ENCODE peak calls at places on chromosomes 13 and 19, in ten cellular contexts. One of them, this sample, is unnamed.

GRCh38 chr13:41652735-41653361 is 195.5 kb downstream of the RGCC start:
- DNase-seq in stimulated activated CD4-positive, alpha-beta T cell treated with anti-CD3 and anti-CD28 coated beads, Interleukin-12 subunit alpha, Interleukin-12 subunit beta, amount 100 ng/mL, for 24 hours: no peak
- DNase-seq in activated naive CD8-positive, alpha-beta T cell treated with anti-CD3 and anti-CD28 coated beads, Interleukin-2, amount 50 U/mL, for 24 hours: peak
- DNase-seq in HuH-7.5: no peak
- DNase-seq in ELR: peak
- DNase-seq in iPS DF 6.9: no peak
- DNase-seq in PC-3: peak
- DNase-seq in NCI-H2081: no peak
- DNase-seq in ureter: no peak
- DNase-seq in activated naive CD4-positive, alpha-beta T cell: no peak
- DNase-seq in this sample: peak

GRCh38 chr19:17530586-17530985 is 19.1 kb downstream of the PGLS start:
- DNase-seq in stimulated activated CD4-positive, alpha-beta T cell treated with anti-CD3 and anti-CD28 coated beads, Interleukin-12 subunit alpha, Interleukin-12 subunit beta, amount 100 ng/mL, for 24 hours: no peak
- DNase-seq in activated naive CD8-positive, alpha-beta T cell treated with anti-CD3 and anti-CD28 coated beads, Interleukin-2, amount 50 U/mL, for 24 hours: no peak
- DNase-seq in HuH-7.5: no peak
- DNase-seq in ELR: no peak
- DNase-seq in iPS DF 6.9: no peak
- DNase-seq in PC-3: no peak
- DNase-seq in NCI-H2081: no peak
- DNase-seq in ureter: no peak
- DNase-seq in activated naive CD4-positive, alpha-beta T cell: no peak
- DNase-seq in this sample: no peak

GRCh38 chr19:55113570-55114039 is 3.8 kb downstream of the PPP1R12C start:
- DNase-seq in stimulated activated CD4-positive, alpha-beta T cell treated with anti-CD3 and anti-CD28 coated beads, Interleukin-12 subunit alpha, Interleukin-12 subunit beta, amount 100 ng/mL, for 24 hours: no peak
- DNase-seq in activated naive CD8-positive, alpha-beta T cell treated with anti-CD3 and anti-CD28 coated beads, Interleukin-2, amount 50 U/mL, for 24 hours: no peak
- DNase-seq in HuH-7.5: peak
- DNase-seq in ELR: peak
- DNase-seq in iPS DF 6.9: no peak
- DNase-seq in PC-3: no peak
- DNase-seq in NCI-H2081: no peak
- DNase-seq in ureter: peak
- DNase-seq in activated naive CD4-positive, alpha-beta T cell: no peak
- DNase-seq in this sample: no peak

GRCh38 chr13:39945226-39945625 is 289.8 kb downstream of the COG6 start:
- DNase-seq in stimulated activated CD4-positive, alpha-beta T cell treated with anti-CD3 and anti-CD28 coated beads, Interleukin-12 subunit alpha, Interleukin-12 subunit beta, amount 100 ng/mL, for 24 hours: no peak
- DNase-seq in activated naive CD8-positive, alpha-beta T cell treated with anti-CD3 and anti-CD28 coated beads, Interleukin-2, amount 50 U/mL, for 24 hours: no peak
- DNase-seq in HuH-7.5: no peak
- DNase-seq in ELR: no peak
- DNase-seq in iPS DF 6.9: no peak
- DNase-seq in PC-3: no peak
- DNase-seq in NCI-H2081: no peak
- DNase-seq in ureter: no peak
- DNase-seq in activated naive CD4-positive, alpha-beta T cell: no peak
- DNase-seq in this sample: peak

GRCh38 chr19:46385636-46386035 is 27.7 kb downstream of the CCDC8 start:
- DNase-seq in stimulated activated CD4-positive, alpha-beta T cell treated with anti-CD3 and anti-CD28 coated beads, Interleukin-12 subunit alpha, Interleukin-12 subunit beta, amount 100 ng/mL, for 24 hours: no peak
- DNase-seq in activated naive CD8-positive, alpha-beta T cell treated with anti-CD3 and anti-CD28 coated beads, Interleukin-2, amount 50 U/mL, for 24 hours: no peak
- DNase-seq in HuH-7.5: no peak
- DNase-seq in ELR: no peak
- DNase-seq in iPS DF 6.9: no peak
- DNase-seq in PC-3: no peak
- DNase-seq in NCI-H2081: no peak
- DNase-seq in ureter: no peak
- DNase-seq in activated naive CD4-positive, alpha-beta T cell: no peak
- DNase-seq in this sample: no peak

GRCh38 chr13:48573213-48573612 is 40.3 kb upstream of the RCBTB2 start:
- DNase-seq in stimulated activated CD4-positive, alpha-beta T cell treated with anti-CD3 and anti-CD28 coated beads, Interleukin-12 subunit alpha, Interleukin-12 subunit beta, amount 100 ng/mL, for 24 hours: no peak
- DNase-seq in activated naive CD8-positive, alpha-beta T cell treated with anti-CD3 and anti-CD28 coated beads, Interleukin-2, amount 50 U/mL, for 24 hours: no peak
- DNase-seq in HuH-7.5: no peak
- DNase-seq in ELR: no peak
- DNase-seq in iPS DF 6.9: no peak
- DNase-seq in PC-3: no peak
- DNase-seq in NCI-H2081: no peak
- DNase-seq in ureter: no peak
- DNase-seq in activated naive CD4-positive, alpha-beta T cell: no peak
- DNase-seq in this sample: no peak

GRCh38 chr13:99686944-99687382 is 185.7 kb downstream of the TM9SF2 start:
- DNase-seq in stimulated activated CD4-positive, alpha-beta T cell treated with anti-CD3 and anti-CD28 coated beads, Interleukin-12 subunit alpha, Interleukin-12 subunit beta, amount 100 ng/mL, for 24 hours: no peak
- DNase-seq in activated naive CD8-positive, alpha-beta T cell treated with anti-CD3 and anti-CD28 coated beads, Interleukin-2, amount 50 U/mL, for 24 hours: no peak
- DNase-seq in HuH-7.5: no peak
- DNase-seq in ELR: no peak
- DNase-seq in iPS DF 6.9: peak
- DNase-seq in PC-3: no peak
- DNase-seq in NCI-H2081: no peak
- DNase-seq in ureter: no peak
- DNase-seq in activated naive CD4-positive, alpha-beta T cell: no peak
- DNase-seq in this sample: no peak

GRCh38 chr13:30690282-30691188 is 44.8 kb upstream of the ALOX5AP start:
- DNase-seq in stimulated activated CD4-positive, alpha-beta T cell treated with anti-CD3 and anti-CD28 coated beads, Interleukin-12 subunit alpha, Interleukin-12 subunit beta, amount 100 ng/mL, for 24 hours: no peak
- DNase-seq in activated naive CD8-positive, alpha-beta T cell treated with anti-CD3 and anti-CD28 coated beads, Interleukin-2, amount 50 U/mL, for 24 hours: peak
- DNase-seq in HuH-7.5: no peak
- DNase-seq in ELR: peak
- DNase-seq in iPS DF 6.9: no peak
- DNase-seq in PC-3: peak
- DNase-seq in NCI-H2081: no peak
- DNase-seq in ureter: peak
- DNase-seq in activated naive CD4-positive, alpha-beta T cell: no peak
- DNase-seq in this sample: peak

GRCh38 chr19:41649827-41650226 is 23.0 kb upstream of the CEACAM4 start:
- DNase-seq in stimulated activated CD4-positive, alpha-beta T cell treated with anti-CD3 and anti-CD28 coated beads, Interleukin-12 subunit alpha, Interleukin-12 subunit beta, amount 100 ng/mL, for 24 hours: no peak
- DNase-seq in activated naive CD8-positive, alpha-beta T cell treated with anti-CD3 and anti-CD28 coated beads, Interleukin-2, amount 50 U/mL, for 24 hours: no peak
- DNase-seq in HuH-7.5: no peak
- DNase-seq in ELR: no peak
- DNase-seq in iPS DF 6.9: no peak
- DNase-seq in PC-3: peak
- DNase-seq in NCI-H2081: no peak
- DNase-seq in ureter: no peak
- DNase-seq in activated naive CD4-positive, alpha-beta T cell: no peak
- DNase-seq in this sample: peak

GRCh38 chr13:51040431-51040830 is 70.6 kb downstream of the C13orf42 start:
- DNase-seq in stimulated activated CD4-positive, alpha-beta T cell treated with anti-CD3 and anti-CD28 coated beads, Interleukin-12 subunit alpha, Interleukin-12 subunit beta, amount 100 ng/mL, for 24 hours: no peak
- DNase-seq in activated naive CD8-positive, alpha-beta T cell treated with anti-CD3 and anti-CD28 coated beads, Interleukin-2, amount 50 U/mL, for 24 hours: no peak
- DNase-seq in HuH-7.5: no peak
- DNase-seq in ELR: no peak
- DNase-seq in iPS DF 6.9: no peak
- DNase-seq in PC-3: no peak
- DNase-seq in NCI-H2081: no peak
- DNase-seq in ureter: no peak
- DNase-seq in activated naive CD4-positive, alpha-beta T cell: no peak
- DNase-seq in this sample: no peak

GRCh38 chr19:11239377-11240000 is at the start of gene ANGPTL8:
- DNase-seq in stimulated activated CD4-positive, alpha-beta T cell treated with anti-CD3 and anti-CD28 coated beads, Interleukin-12 subunit alpha, Interleukin-12 subunit beta, amount 100 ng/mL, for 24 hours: no peak
- DNase-seq in activated naive CD8-positive, alpha-beta T cell treated with anti-CD3 and anti-CD28 coated beads, Interleukin-2, amount 50 U/mL, for 24 hours: no peak
- DNase-seq in HuH-7.5: no peak
- DNase-seq in ELR: no peak
- DNase-seq in iPS DF 6.9: no peak
- DNase-seq in PC-3: no peak
- DNase-seq in NCI-H2081: no peak
- DNase-seq in ureter: no peak
- DNase-seq in activated naive CD4-positive, alpha-beta T cell: no peak
- DNase-seq in this sample: no peak

GRCh38 chr19:31278555-31279435 is 70.4 kb downstream of the TSHZ3 start:
- DNase-seq in stimulated activated CD4-positive, alpha-beta T cell treated with anti-CD3 and anti-CD28 coated beads, Interleukin-12 subunit alpha, Interleukin-12 subunit beta, amount 100 ng/mL, for 24 hours: no peak
- DNase-seq in activated naive CD8-positive, alpha-beta T cell treated with anti-CD3 and anti-CD28 coated beads, Interleukin-2, amount 50 U/mL, for 24 hours: no peak
- DNase-seq in HuH-7.5: no peak
- DNase-seq in ELR: no peak
- DNase-seq in iPS DF 6.9: no peak
- DNase-seq in PC-3: no peak
- DNase-seq in NCI-H2081: no peak
- DNase-seq in ureter: no peak
- DNase-seq in activated naive CD4-positive, alpha-beta T cell: no peak
- DNase-seq in this sample: no peak

GRCh38 chr13:77860621-77861020 is 58.0 kb downstream of the EDNRB start:
- DNase-seq in stimulated activated CD4-positive, alpha-beta T cell treated with anti-CD3 and anti-CD28 coated beads, Interleukin-12 subunit alpha, Interleukin-12 subunit beta, amount 100 ng/mL, for 24 hours: no peak
- DNase-seq in activated naive CD8-positive, alpha-beta T cell treated with anti-CD3 and anti-CD28 coated beads, Interleukin-2, amount 50 U/mL, for 24 hours: no peak
- DNase-seq in HuH-7.5: no peak
- DNase-seq in ELR: peak
- DNase-seq in iPS DF 6.9: no peak
- DNase-seq in PC-3: peak
- DNase-seq in NCI-H2081: no peak
- DNase-seq in ureter: no peak
- DNase-seq in activated naive CD4-positive, alpha-beta T cell: no peak
- DNase-seq in this sample: peak

GRCh38 chr19:566403-566802 is 6.0 kb upstream of the BSG start:
- DNase-seq in stimulated activated CD4-positive, alpha-beta T cell treated with anti-CD3 and anti-CD28 coated beads, Interleukin-12 subunit alpha, Interleukin-12 subunit beta, amount 100 ng/mL, for 24 hours: no peak
- DNase-seq in activated naive CD8-positive, alpha-beta T cell treated with anti-CD3 and anti-CD28 coated beads, Interleukin-2, amount 50 U/mL, for 24 hours: no peak
- DNase-seq in HuH-7.5: peak
- DNase-seq in ELR: peak
- DNase-seq in iPS DF 6.9: no peak
- DNase-seq in PC-3: no peak
- DNase-seq in NCI-H2081: no peak
- DNase-seq in ureter: no peak
- DNase-seq in activated naive CD4-positive, alpha-beta T cell: no peak
- DNase-seq in this sample: no peak

This sample was measured in bronchial epithelial cell.